ENCODE peak calls at places on chromosomes 7 and 10, in seven cellular contexts. One of them, this sample, is unnamed.
A peak's percentile ranks its signal among the peaks of the same experiment; 100 is the strongest.

GRCh38 chr10:124722812-124723783 is 21.1 kb downstream of the FAM53B start:
- DNase-seq in Panc1: no peak
- DNase-seq in psoas muscle: no peak
- DNase-seq in A549: no peak
- DNase-seq in left ventricle myocardium inferior: peak; percentile 62
- DNase-seq in heart right ventricle: no peak
- DNase-seq in thoracic aorta: no peak
- DNase-seq in this sample: no peak

GRCh38 chr10:118520116-118520742 is 75.2 kb downstream of the PRLHR start:
- DNase-seq in A549: no peak
- DNase-seq in heart right ventricle: no peak
- DNase-seq in left ventricle myocardium inferior: no peak
- DNase-seq in Panc1: no peak
- DNase-seq in psoas muscle: no peak
- DNase-seq in thoracic aorta: no peak
- DNase-seq in this sample: no peak

GRCh38 chr10:128158024-128158795 is 32.0 kb upstream of the MKI67 start:
- DNase-seq in thoracic aorta: no peak
- DNase-seq in A549: no peak
- DNase-seq in left ventricle myocardium inferior: no peak
- DNase-seq in psoas muscle: no peak
- DNase-seq in Panc1: no peak
- DNase-seq in heart right ventricle: no peak
- DNase-seq in this sample: no peak

GRCh38 chr7:34086064-34086463 is 180.7 kb downstream of the BMPER start:
- DNase-seq in thoracic aorta: no peak
- DNase-seq in psoas muscle: no peak
- DNase-seq in Panc1: no peak
- DNase-seq in left ventricle myocardium inferior: no peak
- DNase-seq in A549: no peak
- DNase-seq in heart right ventricle: no peak
- DNase-seq in this sample: no peak

GRCh38 chr10:69348824-69349541 is 67.7 kb downstream of the TACR2 start:
- DNase-seq in A549: peak; percentile 54
- DNase-seq in left ventricle myocardium inferior: peak; percentile 47
- DNase-seq in Panc1: peak; percentile 52
- DNase-seq in heart right ventricle: peak; percentile 20
- DNase-seq in psoas muscle: peak; percentile 71
- DNase-seq in thoracic aorta: peak; percentile 36
- DNase-seq in this sample: no peak

GRCh38 chr10:63711866-63712716 is 190.9 kb downstream of the REEP3 start:
- DNase-seq in A549: peak; percentile 63
- DNase-seq in left ventricle myocardium inferior: peak; percentile 93
- DNase-seq in Panc1: peak; percentile 90
- DNase-seq in thoracic aorta: peak; percentile 91
- DNase-seq in psoas muscle: peak; percentile 90
- DNase-seq in heart right ventricle: peak; percentile 94
- DNase-seq in this sample: peak; percentile 98

GRCh38 chr10:61629594-61629993 is 33.1 kb upstream of the CABCOCO1 start:
- DNase-seq in heart right ventricle: no peak
- DNase-seq in psoas muscle: no peak
- DNase-seq in left ventricle myocardium inferior: no peak
- DNase-seq in Panc1: no peak
- DNase-seq in A549: no peak
- DNase-seq in thoracic aorta: no peak
- DNase-seq in this sample: no peak

GRCh38 chr7:1974714-1975113 is 258.0 kb downstream of the MAD1L1 start:
- DNase-seq in psoas muscle: peak; percentile 13
- DNase-seq in heart right ventricle: no peak
- DNase-seq in thoracic aorta: no peak
- DNase-seq in left ventricle myocardium inferior: no peak
- DNase-seq in Panc1: no peak
- DNase-seq in A549: no peak
- DNase-seq in this sample: no peak

GRCh38 chr10:62681211-62681940 is 123.1 kb upstream of the ADO start:
- DNase-seq in left ventricle myocardium inferior: no peak
- DNase-seq in psoas muscle: no peak
- DNase-seq in A549: no peak
- DNase-seq in thoracic aorta: no peak
- DNase-seq in Panc1: no peak
- DNase-seq in heart right ventricle: no peak
- DNase-seq in this sample: no peak

GRCh38 chr7:132412435-132412834 is 163.8 kb downstream of the PLXNA4 start:
- DNase-seq in psoas muscle: no peak
- DNase-seq in left ventricle myocardium inferior: no peak
- DNase-seq in heart right ventricle: no peak
- DNase-seq in thoracic aorta: no peak
- DNase-seq in A549: no peak
- DNase-seq in Panc1: no peak
- DNase-seq in this sample: no peak

GRCh38 chr10:30017576-30017975 is 41.8 kb downstream of the JCAD start:
- DNase-seq in A549: no peak
- DNase-seq in thoracic aorta: no peak
- DNase-seq in Panc1: no peak
- DNase-seq in left ventricle myocardium inferior: no peak
- DNase-seq in heart right ventricle: no peak
- DNase-seq in psoas muscle: no peak
- DNase-seq in this sample: no peak

GRCh38 chr10:30022590-30022989 is 36.8 kb downstream of the JCAD start:
- DNase-seq in left ventricle myocardium inferior: no peak
- DNase-seq in A549: no peak
- DNase-seq in Panc1: no peak
- DNase-seq in heart right ventricle: no peak
- DNase-seq in psoas muscle: no peak
- DNase-seq in thoracic aorta: no peak
- DNase-seq in this sample: no peak

GRCh38 chr10:30014511-30014910 is 44.9 kb downstream of the JCAD start:
- DNase-seq in A549: no peak
- DNase-seq in thoracic aorta: no peak
- DNase-seq in left ventricle myocardium inferior: no peak
- DNase-seq in psoas muscle: no peak
- DNase-seq in Panc1: no peak
- DNase-seq in heart right ventricle: no peak
- DNase-seq in this sample: no peak

GRCh38 chr10:30019468-30019867 is 39.9 kb downstream of the JCAD start:
- DNase-seq in left ventricle myocardium inferior: no peak
- DNase-seq in thoracic aorta: no peak
- DNase-seq in Panc1: no peak
- DNase-seq in psoas muscle: no peak
- DNase-seq in A549: no peak
- DNase-seq in heart right ventricle: no peak
- DNase-seq in this sample: no peak

DNA sequence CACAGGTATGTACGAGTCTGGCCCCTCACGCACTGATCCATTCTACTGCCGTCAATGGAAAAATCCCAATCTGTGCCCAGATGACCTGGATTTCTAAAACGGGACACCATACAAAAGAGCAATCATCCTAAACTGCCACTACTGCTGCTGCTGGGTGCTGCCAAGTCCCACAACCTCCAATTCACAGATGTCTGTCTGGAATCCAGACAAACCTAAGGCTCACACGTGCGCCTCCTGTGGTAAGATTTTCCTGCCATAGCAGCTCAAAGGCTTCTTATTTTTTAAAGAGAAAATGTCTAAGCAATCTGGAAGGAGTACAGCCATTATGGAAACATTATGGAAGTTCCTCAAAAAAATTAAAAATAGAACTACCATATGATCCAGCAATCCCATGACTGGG is 40.9 kb downstream of the JCAD start:
- DNase-seq in heart right ventricle: no peak
- DNase-seq in psoas muscle: no peak
- DNase-seq in thoracic aorta: no peak
- DNase-seq in Panc1: no peak
- DNase-seq in A549: no peak
- DNase-seq in left ventricle myocardium inferior: no peak
- DNase-seq in this sample: no peak
- H3K4me1 ChIP-seq in heart right ventricle: peaks cover 34% of the 10 kb centered on the region
- H3K4me1 ChIP-seq in psoas muscle: peaks cover 5% of the 10 kb centered on the region
- H3K4me1 ChIP-seq in thoracic aorta: peaks cover 52% of the 10 kb centered on the region
- H3K4me1 ChIP-seq in Panc1: peaks cover 13% of the 10 kb centered on the region
- H3K4me1 ChIP-seq in A549: no peaks in the 10 kb centered on the region
- H3K4me1 ChIP-seq in left ventricle myocardium inferior: peaks cover 26% of the 10 kb centered on the region
- H3K4me1 ChIP-seq in this sample: no peaks in the 10 kb centered on the region

DNA sequence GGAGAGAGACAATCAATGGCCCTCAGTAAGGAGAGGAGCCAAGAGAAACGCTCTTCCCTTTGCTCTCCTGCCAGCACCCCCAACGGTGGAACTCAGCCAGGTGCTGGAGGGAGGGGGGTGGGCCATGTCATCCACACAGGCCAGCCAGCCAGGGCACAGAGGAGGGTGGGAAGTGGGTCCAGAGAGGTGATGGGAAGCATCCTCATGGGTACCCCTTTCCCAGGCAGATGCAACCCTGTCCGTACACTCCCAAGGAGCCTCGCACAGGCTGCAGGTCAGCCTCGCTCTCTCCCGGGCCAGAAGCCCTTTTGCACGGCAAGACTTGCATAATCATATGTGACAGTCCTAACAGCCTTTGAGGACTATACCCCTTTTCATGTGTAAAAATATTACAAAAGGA is 142.0 kb upstream of the NAMPT start:
- DNase-seq in psoas muscle: no peak
- DNase-seq in A549: no peak
- DNase-seq in heart right ventricle: no peak
- DNase-seq in Panc1: no peak
- DNase-seq in left ventricle myocardium inferior: no peak
- DNase-seq in thoracic aorta: no peak
- DNase-seq in this sample: no peak
- H3K27ac ChIP-seq in psoas muscle: no peak overlapping the region
- H3K27ac ChIP-seq in A549: peak overlapping the region; percentile 82
- H3K27ac ChIP-seq in heart right ventricle: no peak overlapping the region
- H3K27ac ChIP-seq in Panc1: no peak overlapping the region
- H3K27ac ChIP-seq in left ventricle myocardium inferior: no peak overlapping the region
- H3K27ac ChIP-seq in thoracic aorta: no peak overlapping the region
- H3K27ac ChIP-seq in this sample: peak overlapping the region; percentile 54

GRCh38 chr10:499991-500390 is 189.5 kb downstream of the DIP2C start:
- DNase-seq in left ventricle myocardium inferior: no peak
- DNase-seq in Panc1: no peak
- DNase-seq in heart right ventricle: no peak
- DNase-seq in A549: no peak
- DNase-seq in psoas muscle: no peak
- DNase-seq in thoracic aorta: no peak
- DNase-seq in this sample: no peak

GRCh38 chr10:497289-497688 is 192.2 kb downstream of the DIP2C start:
- DNase-seq in thoracic aorta: no peak
- DNase-seq in psoas muscle: no peak
- DNase-seq in left ventricle myocardium inferior: no peak
- DNase-seq in Panc1: no peak
- DNase-seq in heart right ventricle: no peak
- DNase-seq in A549: no peak
- DNase-seq in this sample: no peak

GRCh38 chr10:498760-499435 is 190.6 kb downstream of the DIP2C start:
- DNase-seq in psoas muscle: no peak
- DNase-seq in left ventricle myocardium inferior: no peak
- DNase-seq in thoracic aorta: no peak
- DNase-seq in Panc1: no peak
- DNase-seq in A549: no peak
- DNase-seq in heart right ventricle: no peak
- DNase-seq in this sample: no peak

GRCh38 chr10:500876-501275 is 188.6 kb downstream of the DIP2C start:
- DNase-seq in psoas muscle: no peak
- DNase-seq in left ventricle myocardium inferior: no peak
- DNase-seq in heart right ventricle: no peak
- DNase-seq in thoracic aorta: no peak
- DNase-seq in A549: no peak
- DNase-seq in Panc1: no peak
- DNase-seq in this sample: peak; percentile 15

DNA sequence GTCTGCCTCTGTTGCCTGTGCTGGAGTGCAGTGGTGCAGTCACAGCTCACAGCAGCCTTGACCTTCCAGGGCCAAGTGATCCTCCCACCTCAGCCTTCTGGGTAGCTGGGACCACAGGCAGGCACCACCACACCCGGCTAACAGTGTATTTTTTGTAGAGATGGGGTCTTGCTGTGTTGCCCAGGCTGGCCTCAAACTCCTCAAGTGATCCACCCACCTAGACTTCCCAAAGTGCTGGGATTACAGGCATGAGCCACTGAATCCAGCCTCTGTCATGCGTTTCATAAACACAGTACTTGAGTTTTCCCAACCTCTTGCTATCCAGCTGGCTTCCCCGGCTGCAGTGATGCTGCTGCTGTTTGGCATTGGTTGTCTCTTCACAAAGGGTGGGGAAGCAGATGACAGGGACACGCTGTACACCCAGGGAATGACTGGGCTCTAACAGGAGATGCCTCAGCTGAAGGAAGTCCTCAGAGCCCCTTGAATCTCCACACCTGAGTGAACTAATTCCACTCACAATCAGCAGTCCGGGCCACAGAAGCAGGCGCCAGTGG is 191.5 kb downstream of the DIP2C start:
- DNase-seq in Panc1: no peak
- DNase-seq in thoracic aorta: no peak
- DNase-seq in psoas muscle: no peak
- DNase-seq in left ventricle myocardium inferior: no peak
- DNase-seq in heart right ventricle: no peak
- DNase-seq in A549: no peak
- DNase-seq in this sample: no peak
- H3K4me1 ChIP-seq in Panc1: no peaks in the 10 kb centered on the region
- H3K4me1 ChIP-seq in thoracic aorta: peaks cover 35% of the 10 kb centered on the region
- H3K4me1 ChIP-seq in psoas muscle: peaks cover 34% of the 10 kb centered on the region
- H3K4me1 ChIP-seq in left ventricle myocardium inferior: peaks cover 66% of the 10 kb centered on the region
- H3K4me1 ChIP-seq in heart right ventricle: peaks cover 58% of the 10 kb centered on the region
- H3K4me1 ChIP-seq in A549: no peaks in the 10 kb centered on the region
- H3K4me1 ChIP-seq in this sample: no peaks in the 10 kb centered on the region

GRCh38 chr10:4978870-4979269 is 15.7 kb downstream of the AKR1C1 start:
- DNase-seq in Panc1: no peak
- DNase-seq in psoas muscle: no peak
- DNase-seq in A549: no peak
- DNase-seq in left ventricle myocardium inferior: no peak
- DNase-seq in thoracic aorta: no peak
- DNase-seq in heart right ventricle: no peak
- DNase-seq in this sample: no peak

GRCh38 chr10:4983615-4984216 is 19.9 kb downstream of the AKR1C2 start:
- DNase-seq in Panc1: no peak
- DNase-seq in A549: no peak
- DNase-seq in heart right ventricle: no peak
- DNase-seq in left ventricle myocardium inferior: no peak
- DNase-seq in psoas muscle: no peak
- DNase-seq in thoracic aorta: no peak
- DNase-seq in this sample: peak; percentile 64

GRCh38 chr10:4982764-4983226 is 19.6 kb downstream of the AKR1C1 start:
- DNase-seq in A549: no peak
- DNase-seq in left ventricle myocardium inferior: no peak
- DNase-seq in Panc1: no peak
- DNase-seq in psoas muscle: no peak
- DNase-seq in heart right ventricle: no peak
- DNase-seq in thoracic aorta: no peak
- DNase-seq in this sample: peak; percentile 55

GRCh38 chr10:4981722-4982471 is 18.7 kb downstream of the AKR1C1 start:
- DNase-seq in psoas muscle: no peak
- DNase-seq in A549: no peak
- DNase-seq in Panc1: no peak
- DNase-seq in heart right ventricle: peak; percentile 30
- DNase-seq in thoracic aorta: no peak
- DNase-seq in left ventricle myocardium inferior: no peak
- DNase-seq in this sample: peak; percentile 54

DNA sequence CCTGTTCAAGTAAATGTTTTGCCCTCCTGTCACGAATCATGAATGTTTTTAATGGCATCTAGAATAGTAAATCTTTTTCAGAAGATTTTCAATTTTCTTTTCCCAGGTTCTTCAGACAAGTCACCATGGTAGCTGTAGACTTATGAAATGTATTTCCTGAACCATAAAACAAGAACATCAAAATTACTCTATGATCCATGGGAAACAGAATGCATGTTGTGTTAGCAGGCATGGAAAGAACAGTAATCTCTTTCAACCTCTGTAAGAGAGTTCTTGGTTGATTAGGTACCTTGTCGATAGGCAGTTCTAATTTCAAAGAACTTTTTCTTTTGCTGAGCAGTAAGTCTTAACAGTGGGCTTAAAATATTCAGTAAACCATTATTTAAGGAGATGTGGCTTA is 17.6 kb downstream of the AKR1C1 start:
- DNase-seq in left ventricle myocardium inferior: no peak
- DNase-seq in heart right ventricle: no peak
- DNase-seq in A549: no peak
- DNase-seq in thoracic aorta: no peak
- DNase-seq in psoas muscle: no peak
- DNase-seq in Panc1: no peak
- DNase-seq in this sample: no peak
- H3K27ac ChIP-seq in left ventricle myocardium inferior: no peak overlapping the region
- H3K27ac ChIP-seq in heart right ventricle: no peak overlapping the region
- H3K27ac ChIP-seq in A549: peak overlapping the region; percentile 81
- H3K27ac ChIP-seq in thoracic aorta: no peak overlapping the region
- H3K27ac ChIP-seq in psoas muscle: no peak overlapping the region
- H3K27ac ChIP-seq in Panc1: no peak overlapping the region
- H3K27ac ChIP-seq in this sample: no peak overlapping the region

This sample was measured in pancreas.